ENCODE peak calls at places on chromosomes 6 and 20, in six cellular contexts. L is ascending aorta, A is Panc1, V is NCI-H1105, M is HTR-8/SVneo, G is GM04504. P is an unnamed sample.

GRCh38 chr20:63009988-63010769 is 3.4 kb upstream of the BHLHE23 start:
- DNase-seq in L (no peak), A (no peak), V (no peak), M (no peak), G (no peak), P (no peak)

GRCh38 chr6:135537782-135538301 is 40.3 kb upstream of the AHI1 start:
- DNase-seq in L (no peak), A (no peak), V (no peak), M (peak), G (no peak), P (peak)

GRCh38 chr6:161586866-161587265 is 313.0 kb upstream of the AGPAT4 start:
- DNase-seq in L (no peak), A (no peak), V (no peak), M (no peak), G (no peak), P (no peak)

GRCh38 chr6:70709826-70710225 is 42.1 kb downstream of the SMAP1 start:
- DNase-seq in L (no peak), A (no peak), V (no peak), M (no peak), G (peak), P (peak)

GRCh38 chr20:3848565-3848964 is 1.9 kb downstream of the MAVS start:
- DNase-seq in L (no peak), A (no peak), V (no peak), M (no peak), G (no peak), P (no peak)

GRCh38 chr20:3276400-3277015 is 37.5 kb upstream of the SLC4A11 start:
- DNase-seq in L (no peak), A (peak), V (no peak), M (peak), G (no peak), P (no peak)

GRCh38 chr6:168002812-168003211 is 5.3 kb downstream of the KIF25 start:
- DNase-seq in L (no peak), A (no peak), V (no peak), M (no peak), G (no peak), P (no peak)

GRCh38 chr6:147167009-147167408 is 37.2 kb upstream of the STXBP5 start:
- DNase-seq in L (no peak), A (no peak), V (no peak), M (no peak), G (no peak), P (no peak)

P was measured in HS-5.